ENCODE peak calls at places on chromosome 13, in seven cellular contexts. R is brain pericyte, X is lower leg skin, L is NCI-H2081, S is body of pancreas, G is H7, W is Peyer's patch. Q is an unnamed sample.

GRCh38 chr13:79995334-79995733 is 345.6 kb downstream of the SPRY2 start:
- DNase-seq in L (no peak), S (no peak), W (no peak), G (no peak), X (no peak), R (no peak), Q (no peak)

GRCh38 chr13:43694265-43694664 is 92.5 kb downstream of the ENOX1 start:
- DNase-seq in S (no peak), G (peak), X (no peak), W (no peak), L (no peak), R (no peak), Q (no peak)

GRCh38 chr13:29901714-29902631 is 51.6 kb upstream of the UBL3 start:
- DNase-seq in L (no peak), S (peak), X (peak), G (no peak), W (no peak), R (peak), Q (peak)

GRCh38 chr13:89969996-89970709 is 1377.3 kb upstream of the MIR17HG start:
- DNase-seq in S (no peak), R (no peak), W (no peak), G (no peak), L (no peak), X (no peak), Q (no peak)

GRCh38 chr13:111505175-111505777 is 184.8 kb downstream of the TEX29 start:
- DNase-seq in L (no peak), X (peak), R (no peak), S (no peak), G (peak), W (no peak), Q (no peak)

GRCh38 chr13:102286326-102286725 is 115.5 kb downstream of the FGF14 start:
- DNase-seq in R (no peak), W (no peak), G (no peak), S (no peak), X (no peak), L (no peak), Q (no peak)

GRCh38 chr13:26575244-26575643 is 17.8 kb downstream of the WASF3 start:
- DNase-seq in X (no peak), L (no peak), R (no peak), S (no peak), G (no peak), W (no peak), Q (no peak)

GRCh38 chr13:95100525-95101121 is 200.6 kb downstream of the ABCC4 start:
- DNase-seq in L (no peak), G (no peak), W (no peak), X (no peak), S (no peak), R (peak), Q (no peak)

GRCh38 chr13:100235311-100235901 is 146.5 kb downstream of the PCCA start:
- DNase-seq in G (no peak), W (no peak), S (peak), R (peak), X (no peak), L (peak), Q (peak)

GRCh38 chr13:43784491-43784890 is 2.3 kb downstream of the ENOX1 start:
- DNase-seq in X (no peak), S (no peak), L (no peak), R (no peak), W (no peak), G (no peak), Q (no peak)

GRCh38 chr13:101522607-101523006 is 70.1 kb downstream of the ITGBL1 start:
- DNase-seq in R (no peak), S (no peak), G (no peak), L (no peak), X (no peak), W (no peak), Q (no peak)

GRCh38 chr13:62038214-62038613 is 622.6 kb upstream of the PCDH20 start:
- DNase-seq in W (no peak), R (no peak), L (no peak), G (no peak), X (no peak), S (no peak), Q (no peak)

GRCh38 chr13:42612021-42612765 is 38.2 kb downstream of the TNFSF11 start:
- DNase-seq in X (no peak), W (no peak), L (no peak), G (no peak), S (no peak), R (peak), Q (no peak)

GRCh38 chr13:33728271-33729037 is 89.5 kb upstream of the RFC3 start:
- DNase-seq in L (no peak), X (no peak), W (no peak), G (no peak), S (peak), R (no peak), Q (no peak)

GRCh38 chr13:64568748-64569147 is 2661.4 kb downstream of the PCDH9 start:
- DNase-seq in S (no peak), G (no peak), X (no peak), W (no peak), L (no peak), R (no peak), Q (no peak)

GRCh38 chr13:97855570-97855970 is 97.9 kb upstream of the IPO5 start:
- DNase-seq in X (no peak), G (peak), R (peak), L (peak), S (peak), W (no peak), Q (peak)

GRCh38 chr13:110138009-110138699 is 168.8 kb downstream of the COL4A1 start:
- DNase-seq in G (peak), L (peak), W (no peak), R (no peak), X (peak), S (peak), Q (no peak)

GRCh38 chr13:37175996-37176395 is 70.5 kb upstream of the CSNK1A1L start:
- DNase-seq in L (no peak), S (no peak), X (no peak), W (no peak), R (no peak), G (no peak), Q (peak)

GRCh38 chr13:44300895-44301638 is 72.6 kb upstream of the SERP2 start:
- DNase-seq in R (no peak), L (no peak), S (peak), W (no peak), G (no peak), X (no peak), Q (peak)

GRCh38 chr13:94799330-94799729 is 87.0 kb upstream of the SOX21 start:
- DNase-seq in W (no peak), L (no peak), S (no peak), R (no peak), X (no peak), G (no peak), Q (no peak)

GRCh38 chr13:67133476-67133875 is 96.7 kb downstream of the PCDH9 start:
- DNase-seq in R (no peak), L (no peak), X (no peak), S (no peak), W (no peak), G (no peak), Q (no peak)

GRCh38 chr13:37656247-37656940 is 57.8 kb upstream of the POSTN start:
- DNase-seq in R (peak), W (no peak), X (no peak), L (no peak), S (no peak), G (no peak), Q (no peak)

Q was measured in SK-N-MC.